ENCODE peak calls at places on chromosomes 7 and 10, in ten cellular contexts. B is fibroblast of pulmonary artery; X is naive thymus-derived CD4-positive, alpha-beta T cell; V is stimulated activated CD4-positive, alpha-beta T cell treated with anti-CD3 and anti-CD28 coated beads, Interleukin-2, amount 100 ng/mL, for 48 hours; C is H9; S is lung; K is AG09309; A is GM23248; L is T-helper 2 cell; G is anterior cingulate cortex. J is an unnamed sample.

GRCh38 chr7:124101173-124101768 is 68.4 kb upstream of the TMEM229A start:
- DNase-seq in S (no peak), B (peak; percentile 54), V (no peak), A (peak; percentile 3), L (peak; percentile 12), C (no peak), K (no peak), G (no peak), X (no peak), J (no peak)

GRCh38 chr7:140672382-140673062 is at the start of gene ADCK2:
- DNase-seq in B (no peak), G (peak; percentile 46), A (peak; percentile 65), C (peak; percentile 74), K (no peak), S (peak; percentile 63), L (peak; percentile 70), X (peak; percentile 69), V (peak; percentile 58), J (peak; percentile 82)

GRCh38 chr7:101746311-101746710 is 71.1 kb upstream of the CUX1 start:
- DNase-seq in G (no peak), L (no peak), C (no peak), X (no peak), S (no peak), B (no peak), V (no peak), A (no peak), K (no peak), J (no peak)

GRCh38 chr10:74863508-74863907 is 37.1 kb downstream of the KAT6B start:
- DNase-seq in L (no peak), K (no peak), X (no peak), V (no peak), B (peak; percentile 24), S (no peak), G (no peak), A (peak; percentile 30), C (no peak), J (no peak)

GRCh38 chr10:127908106-127908957 is 1.4 kb downstream of the PTPRE start:
- DNase-seq in S (peak; percentile 54), X (no peak), A (peak; percentile 89), K (peak; percentile 42), B (peak; percentile 47), V (no peak), L (no peak), G (no peak), C (no peak), J (no peak)

GRCh38 chr10:61539876-61540275 is 86.7 kb upstream of the TMEM26 start:
- DNase-seq in K (no peak), C (no peak), X (no peak), A (no peak), V (no peak), S (no peak), G (no peak), L (no peak), B (no peak), J (no peak)

GRCh38 chr7:106542550-106543220 is 118.3 kb downstream of the CCDC71L start:
- DNase-seq in A (peak; percentile 90), V (peak; percentile 44), B (peak; percentile 97), S (peak; percentile 64), L (peak; percentile 85), K (peak; percentile 78), G (no peak), X (peak; percentile 17), C (peak; percentile 71), J (no peak)

GRCh38 chr7:1368682-1369571 is 90.3 kb downstream of the MICALL2 start:
- DNase-seq in G (no peak), B (no peak), C (peak; percentile 95), K (no peak), V (peak; percentile 44), X (no peak), L (peak; percentile 40), S (no peak), A (peak; percentile 35), J (peak; percentile 58)

J was measured in activated T-cell treated with anti-CD3 and anti-CD28 coated beads, Interleukin-2, amount 50 U/mL, for 24 hours.